ENCODE peak calls at places on chromosomes 2 and 18, in seven cellular contexts. One of them, this sample, is unnamed.

GRCh38 chr18:48728204-48728833 is 189.5 kb downstream of the CTIF start:
- DNase-seq in transverse colon: no peak
- DNase-seq in pancreas: no peak
- DNase-seq in uterus: no peak
- DNase-seq in dorsolateral prefrontal cortex: no peak
- DNase-seq in IMR-90: peak
- DNase-seq in heart right ventricle: no peak
- DNase-seq in this sample: no peak

GRCh38 chr2:152115952-152116351 is 17.1 kb upstream of the CACNB4 start:
- DNase-seq in transverse colon: no peak
- DNase-seq in pancreas: no peak
- DNase-seq in uterus: no peak
- DNase-seq in dorsolateral prefrontal cortex: no peak
- DNase-seq in IMR-90: no peak
- DNase-seq in heart right ventricle: no peak
- DNase-seq in this sample: no peak

GRCh38 chr2:174568425-174568824 is 29.2 kb downstream of the WIPF1 start:
- DNase-seq in transverse colon: no peak
- DNase-seq in pancreas: no peak
- DNase-seq in uterus: no peak
- DNase-seq in dorsolateral prefrontal cortex: no peak
- DNase-seq in IMR-90: no peak
- DNase-seq in heart right ventricle: no peak
- DNase-seq in this sample: no peak

GRCh38 chr2:225452677-225453076 is 53.2 kb downstream of the NYAP2 start:
- DNase-seq in transverse colon: no peak
- DNase-seq in pancreas: no peak
- DNase-seq in uterus: no peak
- DNase-seq in dorsolateral prefrontal cortex: no peak
- DNase-seq in IMR-90: no peak
- DNase-seq in heart right ventricle: no peak
- DNase-seq in this sample: no peak

GRCh38 chr2:231124833-231125232 is at the start of gene HTR2B:
- DNase-seq in transverse colon: no peak
- DNase-seq in pancreas: no peak
- DNase-seq in uterus: peak
- DNase-seq in dorsolateral prefrontal cortex: no peak
- DNase-seq in IMR-90: peak
- DNase-seq in heart right ventricle: no peak
- DNase-seq in this sample: no peak

GRCh38 chr2:205889073-205889472 is 196.9 kb downstream of the INO80D start:
- DNase-seq in transverse colon: no peak
- DNase-seq in pancreas: no peak
- DNase-seq in uterus: no peak
- DNase-seq in dorsolateral prefrontal cortex: no peak
- DNase-seq in IMR-90: peak
- DNase-seq in heart right ventricle: no peak
- DNase-seq in this sample: no peak

GRCh38 chr2:85506768-85507181 is 32.2 kb upstream of the MAT2A start:
- DNase-seq in transverse colon: no peak
- DNase-seq in pancreas: no peak
- DNase-seq in uterus: no peak
- DNase-seq in dorsolateral prefrontal cortex: no peak
- DNase-seq in IMR-90: peak
- DNase-seq in heart right ventricle: no peak
- DNase-seq in this sample: no peak

GRCh38 chr2:80246449-80247025 is 58.0 kb downstream of the LRRTM1 start:
- DNase-seq in transverse colon: no peak
- DNase-seq in pancreas: no peak
- DNase-seq in uterus: no peak
- DNase-seq in dorsolateral prefrontal cortex: no peak
- DNase-seq in IMR-90: no peak
- DNase-seq in heart right ventricle: no peak
- DNase-seq in this sample: no peak

GRCh38 chr2:73091164-73091563 is 19.7 kb upstream of the SFXN5 start:
- DNase-seq in transverse colon: no peak
- DNase-seq in pancreas: no peak
- DNase-seq in uterus: no peak
- DNase-seq in dorsolateral prefrontal cortex: no peak
- DNase-seq in IMR-90: peak
- DNase-seq in heart right ventricle: no peak
- DNase-seq in this sample: no peak

GRCh38 chr18:57533399-57533884 is 53.1 kb downstream of the FECH start:
- DNase-seq in transverse colon: no peak
- DNase-seq in pancreas: no peak
- DNase-seq in uterus: no peak
- DNase-seq in dorsolateral prefrontal cortex: no peak
- DNase-seq in IMR-90: peak
- DNase-seq in heart right ventricle: no peak
- DNase-seq in this sample: no peak

GRCh38 chr2:54907663-54908062 is 142.6 kb downstream of the RTN4 start:
- DNase-seq in transverse colon: no peak
- DNase-seq in pancreas: no peak
- DNase-seq in uterus: no peak
- DNase-seq in dorsolateral prefrontal cortex: no peak
- DNase-seq in IMR-90: no peak
- DNase-seq in heart right ventricle: no peak
- DNase-seq in this sample: no peak

GRCh38 chr2:12704378-12704777 is 12.4 kb upstream of the TRIB2 start:
- DNase-seq in transverse colon: no peak
- DNase-seq in pancreas: no peak
- DNase-seq in uterus: no peak
- DNase-seq in dorsolateral prefrontal cortex: no peak
- DNase-seq in IMR-90: peak
- DNase-seq in heart right ventricle: no peak
- DNase-seq in this sample: peak

GRCh38 chr2:2083113-2083757 is 247.8 kb downstream of the MYT1L start:
- DNase-seq in transverse colon: no peak
- DNase-seq in pancreas: peak
- DNase-seq in uterus: no peak
- DNase-seq in dorsolateral prefrontal cortex: no peak
- DNase-seq in IMR-90: no peak
- DNase-seq in heart right ventricle: no peak
- DNase-seq in this sample: peak

GRCh38 chr2:174430066-174430465 is 34.5 kb downstream of the SCRN3 start:
- DNase-seq in transverse colon: no peak
- DNase-seq in pancreas: no peak
- DNase-seq in uterus: no peak
- DNase-seq in dorsolateral prefrontal cortex: no peak
- DNase-seq in IMR-90: no peak
- DNase-seq in heart right ventricle: no peak
- DNase-seq in this sample: no peak

GRCh38 chr2:46847185-46847710 is 68.4 kb downstream of the MCFD2 start:
- DNase-seq in transverse colon: peak
- DNase-seq in pancreas: peak
- DNase-seq in uterus: peak
- DNase-seq in dorsolateral prefrontal cortex: no peak
- DNase-seq in IMR-90: peak
- DNase-seq in heart right ventricle: peak
- DNase-seq in this sample: peak

GRCh38 chr2:98558852-98559530 is 49.3 kb downstream of the COA5 start:
- DNase-seq in transverse colon: no peak
- DNase-seq in pancreas: no peak
- DNase-seq in uterus: no peak
- DNase-seq in dorsolateral prefrontal cortex: no peak
- DNase-seq in IMR-90: peak
- DNase-seq in heart right ventricle: no peak
- DNase-seq in this sample: no peak

GRCh38 chr2:163665817-163666216 is 70.0 kb downstream of the FIGN start:
- DNase-seq in transverse colon: no peak
- DNase-seq in pancreas: no peak
- DNase-seq in uterus: no peak
- DNase-seq in dorsolateral prefrontal cortex: no peak
- DNase-seq in IMR-90: peak
- DNase-seq in heart right ventricle: no peak
- DNase-seq in this sample: no peak

GRCh38 chr2:55423303-55423702 is 3.6 kb upstream of the CCDC88A start:
- DNase-seq in transverse colon: no peak
- DNase-seq in pancreas: no peak
- DNase-seq in uterus: no peak
- DNase-seq in dorsolateral prefrontal cortex: no peak
- DNase-seq in IMR-90: no peak
- DNase-seq in heart right ventricle: no peak
- DNase-seq in this sample: no peak

GRCh38 chr2:241545113-241545512 is 13.4 kb upstream of the BOK start:
- DNase-seq in transverse colon: no peak
- DNase-seq in pancreas: no peak
- DNase-seq in uterus: no peak
- DNase-seq in dorsolateral prefrontal cortex: no peak
- DNase-seq in IMR-90: peak
- DNase-seq in heart right ventricle: no peak
- DNase-seq in this sample: no peak

GRCh38 chr2:171703574-171704347 is 16.5 kb downstream of the DYNC1I2 start:
- DNase-seq in transverse colon: no peak
- DNase-seq in pancreas: no peak
- DNase-seq in uterus: no peak
- DNase-seq in dorsolateral prefrontal cortex: no peak
- DNase-seq in IMR-90: peak
- DNase-seq in heart right ventricle: no peak
- DNase-seq in this sample: no peak

GRCh38 chr18:3923750-3924149 is 473.8 kb downstream of the TGIF1 start:
- DNase-seq in transverse colon: no peak
- DNase-seq in pancreas: no peak
- DNase-seq in uterus: no peak
- DNase-seq in dorsolateral prefrontal cortex: no peak
- DNase-seq in IMR-90: peak
- DNase-seq in heart right ventricle: no peak
- DNase-seq in this sample: no peak

GRCh38 chr2:202251494-202251893 is 13.1 kb upstream of the SUMO1 start:
- DNase-seq in transverse colon: no peak
- DNase-seq in pancreas: no peak
- DNase-seq in uterus: no peak
- DNase-seq in dorsolateral prefrontal cortex: no peak
- DNase-seq in IMR-90: peak
- DNase-seq in heart right ventricle: no peak
- DNase-seq in this sample: no peak
- TF ChIP-seq CTCF in transverse colon: no peak
- TF ChIP-seq CTCF in pancreas: no peak
- TF ChIP-seq CTCF in uterus: no peak
- TF ChIP-seq CTCF in dorsolateral prefrontal cortex: no peak
- TF ChIP-seq CTCF in IMR-90: no peak
- TF ChIP-seq CTCF in heart right ventricle: no peak
- TF ChIP-seq CTCF in this sample: no peak

GRCh38 chr18:62325806-62326645 is 916 bp downstream of the TNFRSF11A start:
- DNase-seq in transverse colon: peak
- DNase-seq in pancreas: no peak
- DNase-seq in uterus: no peak
- DNase-seq in dorsolateral prefrontal cortex: no peak
- DNase-seq in IMR-90: peak
- DNase-seq in heart right ventricle: no peak
- DNase-seq in this sample: peak

GRCh38 chr18:62327977-62328376 is 2.9 kb downstream of the TNFRSF11A start:
- DNase-seq in transverse colon: peak
- DNase-seq in pancreas: no peak
- DNase-seq in uterus: no peak
- DNase-seq in dorsolateral prefrontal cortex: no peak
- DNase-seq in IMR-90: no peak
- DNase-seq in heart right ventricle: no peak
- DNase-seq in this sample: no peak

GRCh38 chr18:62328775-62329525 is 3.8 kb downstream of the TNFRSF11A start:
- DNase-seq in transverse colon: no peak
- DNase-seq in pancreas: no peak
- DNase-seq in uterus: no peak
- DNase-seq in dorsolateral prefrontal cortex: no peak
- DNase-seq in IMR-90: no peak
- DNase-seq in heart right ventricle: no peak
- DNase-seq in this sample: no peak

GRCh38 chr18:62324917-62325805 is at the start of gene TNFRSF11A:
- DNase-seq in transverse colon: peak
- DNase-seq in pancreas: peak
- DNase-seq in uterus: no peak
- DNase-seq in dorsolateral prefrontal cortex: no peak
- DNase-seq in IMR-90: no peak
- DNase-seq in heart right ventricle: peak
- DNase-seq in this sample: peak

GRCh38 chr18:62326646-62327348 is 1.7 kb downstream of the TNFRSF11A start:
- DNase-seq in transverse colon: no peak
- DNase-seq in pancreas: no peak
- DNase-seq in uterus: no peak
- DNase-seq in dorsolateral prefrontal cortex: no peak
- DNase-seq in IMR-90: no peak
- DNase-seq in heart right ventricle: no peak
- DNase-seq in this sample: no peak
- H3K4me3 ChIP-seq in transverse colon: no peak
- H3K4me3 ChIP-seq in pancreas: no peak
- H3K4me3 ChIP-seq in uterus: no peak
- H3K4me3 ChIP-seq in dorsolateral prefrontal cortex: peak
- H3K4me3 ChIP-seq in IMR-90: no peak
- H3K4me3 ChIP-seq in heart right ventricle: peak
- H3K4me3 ChIP-seq in this sample: no peak

DNA sequence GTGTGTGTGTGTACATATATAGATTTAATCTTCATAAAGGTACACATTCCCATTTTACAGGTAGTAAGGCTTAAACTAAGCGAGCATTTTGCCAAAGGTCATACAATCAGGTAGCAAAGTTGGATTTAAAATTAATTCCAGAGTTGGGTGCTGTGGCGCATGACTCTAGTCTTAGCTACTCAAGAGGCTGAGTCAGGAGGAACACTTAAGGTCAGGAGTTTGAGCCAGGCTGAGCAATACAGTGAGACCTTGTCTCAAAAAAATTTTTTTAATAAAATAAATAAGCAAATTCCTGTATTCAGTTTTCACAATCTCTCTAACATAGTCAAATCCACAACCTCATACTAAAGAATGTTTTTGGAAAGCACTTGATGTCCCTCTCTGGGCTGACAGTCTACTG is 111.5 kb upstream of the LDLRAD4 start:
- DNase-seq in transverse colon: no peak
- DNase-seq in pancreas: no peak
- DNase-seq in uterus: no peak
- DNase-seq in dorsolateral prefrontal cortex: no peak
- DNase-seq in IMR-90: peak
- DNase-seq in heart right ventricle: no peak
- DNase-seq in this sample: no peak
- TF ChIP-seq CTCF in transverse colon: no peak
- TF ChIP-seq CTCF in pancreas: no peak
- TF ChIP-seq CTCF in uterus: no peak
- TF ChIP-seq CTCF in dorsolateral prefrontal cortex: no peak
- TF ChIP-seq CTCF in IMR-90: no peak
- TF ChIP-seq CTCF in heart right ventricle: no peak
- TF ChIP-seq CTCF in this sample: no peak

DNA sequence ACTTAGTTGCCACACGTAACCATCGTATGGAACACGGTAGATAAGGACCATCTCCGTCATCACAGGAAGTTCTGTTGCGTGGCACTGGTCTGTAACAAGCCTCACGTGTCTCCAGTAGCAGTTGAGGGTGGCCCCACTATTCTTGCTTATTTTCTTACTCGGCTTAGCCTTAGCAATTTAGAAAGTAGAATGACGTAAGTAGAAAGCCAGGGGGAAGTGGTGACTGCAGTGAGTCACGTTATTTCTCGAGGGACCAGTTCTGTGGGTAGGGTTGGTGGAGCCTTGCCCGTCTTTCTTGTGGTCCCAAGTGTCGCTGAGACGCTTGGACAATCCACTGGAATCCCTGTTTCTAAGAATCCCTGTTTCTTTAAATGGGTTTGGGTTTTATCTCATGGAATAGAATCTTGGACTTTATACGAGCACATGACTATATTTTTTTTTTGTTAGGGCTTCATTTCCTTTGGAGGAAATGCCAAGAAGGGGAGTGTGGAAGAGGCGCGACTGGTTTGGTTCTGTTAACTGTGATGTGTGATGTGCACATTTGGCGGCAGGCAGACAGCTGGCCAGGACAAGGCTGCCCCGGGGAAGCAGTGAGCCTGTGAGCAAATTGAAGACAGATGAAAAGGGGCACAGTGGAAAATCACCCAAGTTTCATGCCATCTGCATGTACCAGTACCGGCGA is 96.2 kb downstream of the CABLES1 start:
- DNase-seq in transverse colon: peak
- DNase-seq in pancreas: no peak
- DNase-seq in uterus: peak
- DNase-seq in dorsolateral prefrontal cortex: no peak
- DNase-seq in IMR-90: peak
- DNase-seq in heart right ventricle: peak
- DNase-seq in this sample: no peak
- H3K4me3 ChIP-seq in transverse colon: no peak
- H3K4me3 ChIP-seq in pancreas: no peak
- H3K4me3 ChIP-seq in uterus: no peak
- H3K4me3 ChIP-seq in dorsolateral prefrontal cortex: no peak
- H3K4me3 ChIP-seq in IMR-90: no peak
- H3K4me3 ChIP-seq in heart right ventricle: no peak
- H3K4me3 ChIP-seq in this sample: no peak

This sample was measured in prostate gland.